ENCODE peak calls at places on chromosomes 1 and 21, in four cellular contexts. G is MM.1S; B is nucleus accumbens; N is stimulated activated naive CD8-positive, alpha-beta T cell treated with anti-CD3 and anti-CD28 coated beads, Interleukin-15, Interleukin-2, amounts not matched to agents 100 U/mL and 50 U/mL, for 24 hours. Q is an unnamed sample.

GRCh38 chr1:157001304-157001703 is 44.2 kb downstream of the ARHGEF11 start:
- DNase-seq in G (no peak), B (no peak), N (no peak), Q (no peak)

GRCh38 chr21:38505654-38506523 is 7.6 kb upstream of the ERG start:
- DNase-seq in G (peak; percentile 69), B (no peak), N (peak; percentile 12), Q (peak; percentile 62)

GRCh38 chr1:195886000-195886399 is 722.2 kb downstream of the KCNT2 start:
- DNase-seq in G (no peak), B (no peak), N (no peak), Q (no peak)

GRCh38 chr1:210366767-210367166 is 38.1 kb downstream of the HHAT start:
- DNase-seq in G (no peak), B (no peak), N (no peak), Q (peak; percentile 86)

GRCh38 chr1:172352435-172352834 is 68.0 kb upstream of the C1orf105 start:
- DNase-seq in G (no peak), B (no peak), N (no peak), Q (no peak)

GRCh38 chr1:72936151-72936740 is 653.9 kb upstream of the NEGR1 start:
- DNase-seq in G (no peak), B (no peak), N (no peak), Q (no peak)

GRCh38 chr1:232018512-232019340 is 392.1 kb downstream of the DISC1 start:
- DNase-seq in G (no peak), B (no peak), N (no peak), Q (no peak)

GRCh38 chr21:41950941-41951408 is 2.8 kb downstream of the C2CD2 start:
- DNase-seq in G (no peak), B (no peak), N (no peak), Q (no peak)

GRCh38 chr1:222057162-222057561 is 315.3 kb upstream of the DUSP10 start:
- DNase-seq in G (no peak), B (no peak), N (no peak), Q (no peak)

GRCh38 chr1:165914136-165914798 is 86.9 kb downstream of the UCK2 start:
- DNase-seq in G (peak; percentile 80), B (peak; percentile 33), N (peak; percentile 60), Q (peak; percentile 67)

GRCh38 chr1:2880812-2881295 is 79.4 kb upstream of the TTC34 start:
- DNase-seq in G (no peak), B (no peak), N (no peak), Q (no peak)

GRCh38 chr1:221392453-221392852 is 349.4 kb downstream of the DUSP10 start:
- DNase-seq in G (no peak), B (no peak), N (no peak), Q (no peak)

GRCh38 chr1:50332941-50333594 is 90.2 kb downstream of the DMRTA2 start:
- DNase-seq in G (peak; percentile 73), B (peak; percentile 9), N (peak; percentile 66), Q (peak; percentile 21)

GRCh38 chr1:162466797-162467196 is 30.8 kb upstream of the UHMK1 start:
- DNase-seq in G (no peak), B (no peak), N (no peak), Q (no peak)

GRCh38 chr1:174965006-174965971 is 34.5 kb upstream of the CACYBP start:
- DNase-seq in G (peak; percentile 66), B (peak; percentile 22), N (no peak), Q (no peak)

GRCh38 chr1:171210355-171210754 is 25.3 kb downstream of the FMO2 start:
- DNase-seq in G (no peak), B (no peak), N (no peak), Q (no peak)

GRCh38 chr21:27152996-27153395 is 186.1 kb upstream of the ADAMTS5 start:
- DNase-seq in G (no peak), B (no peak), N (no peak), Q (no peak)

GRCh38 chr1:242585616-242586354 is 61.3 kb upstream of the PLD5 start:
- DNase-seq in G (no peak), B (no peak), N (no peak), Q (no peak)

GRCh38 chr1:245599413-245600174 is 444.8 kb downstream of the KIF26B start:
- DNase-seq in G (no peak), B (no peak), N (no peak), Q (no peak)

GRCh38 chr1:232150770-232151548 is 479.0 kb downstream of the SIPA1L2 start:
- DNase-seq in G (no peak), B (no peak), N (no peak), Q (no peak)

GRCh38 chr1:241641748-241642592 is 1.8 kb upstream of the CHML start:
- DNase-seq in G (no peak), B (no peak), N (no peak), Q (peak; percentile 84)

GRCh38 chr1:65083263-65083896 is 64.6 kb upstream of the AK4 start:
- DNase-seq in G (no peak), B (no peak), N (no peak), Q (no peak)

GRCh38 chr21:44892536-44893277 is 19.2 kb upstream of the PTTG1IP start:
- DNase-seq in G (peak; percentile 56), B (no peak), N (peak; percentile 84), Q (no peak)

GRCh38 chr1:67256291-67257172 is 51.1 kb upstream of the IL12RB2 start:
- DNase-seq in G (no peak), B (no peak), N (no peak), Q (no peak)

GRCh38 chr1:15718199-15718601 is 17.9 kb upstream of the SLC25A34 start:
- DNase-seq in G (no peak), B (no peak), N (no peak), Q (no peak)

GRCh38 chr21:45971487-45972352 is 9.8 kb upstream of the COL6A1 start:
- DNase-seq in G (no peak), B (no peak), N (no peak), Q (no peak)

Q was measured in HepG2.